ENCODE peak calls at places on chromosomes 1 and 21, in eight cellular contexts. One of them, this sample, is unnamed.

GRCh38 chr1:90201467-90202358 is 206.8 kb downstream of the ZNF326 start:
- DNase-seq in suprapubic skin: no peak
- DNase-seq in A549: no peak
- DNase-seq in H1: no peak
- DNase-seq in left ventricle myocardium inferior: no peak
- DNase-seq in left lung: no peak
- DNase-seq in psoas muscle: no peak
- DNase-seq in pancreas: no peak
- DNase-seq in this sample: no peak

GRCh38 chr1:36118396-36118795 is 6.6 kb downstream of the COL8A2 start:
- DNase-seq in suprapubic skin: no peak
- DNase-seq in A549: no peak
- DNase-seq in H1: no peak
- DNase-seq in left ventricle myocardium inferior: no peak
- DNase-seq in left lung: no peak
- DNase-seq in psoas muscle: no peak
- DNase-seq in pancreas: no peak
- DNase-seq in this sample: no peak

GRCh38 chr21:36550761-36551160 is 70.8 kb upstream of the CLDN14 start:
- DNase-seq in suprapubic skin: no peak
- DNase-seq in A549: no peak
- DNase-seq in H1: no peak
- DNase-seq in left ventricle myocardium inferior: no peak
- DNase-seq in left lung: no peak
- DNase-seq in psoas muscle: no peak
- DNase-seq in pancreas: no peak
- DNase-seq in this sample: no peak

GRCh38 chr1:29342351-29342750 is 106.0 kb downstream of the PTPRU start:
- DNase-seq in suprapubic skin: no peak
- DNase-seq in A549: no peak
- DNase-seq in H1: no peak
- DNase-seq in left ventricle myocardium inferior: no peak
- DNase-seq in left lung: no peak
- DNase-seq in psoas muscle: no peak
- DNase-seq in pancreas: no peak
- DNase-seq in this sample: no peak

GRCh38 chr1:67937010-67937409 is 103.7 kb upstream of the GNG12 start:
- DNase-seq in suprapubic skin: no peak
- DNase-seq in A549: no peak
- DNase-seq in H1: no peak
- DNase-seq in left ventricle myocardium inferior: no peak
- DNase-seq in left lung: no peak
- DNase-seq in psoas muscle: no peak
- DNase-seq in pancreas: no peak
- DNase-seq in this sample: no peak

GRCh38 chr1:18994381-18994780 is 37.9 kb upstream of the IFFO2 start:
- DNase-seq in suprapubic skin: no peak
- DNase-seq in A549: no peak
- DNase-seq in H1: no peak
- DNase-seq in left ventricle myocardium inferior: no peak
- DNase-seq in left lung: no peak
- DNase-seq in psoas muscle: no peak
- DNase-seq in pancreas: peak
- DNase-seq in this sample: no peak

GRCh38 chr1:220810179-220810653 is 23.5 kb downstream of the MTARC1 start:
- DNase-seq in suprapubic skin: peak
- DNase-seq in A549: peak
- DNase-seq in H1: no peak
- DNase-seq in left ventricle myocardium inferior: peak
- DNase-seq in left lung: peak
- DNase-seq in psoas muscle: peak
- DNase-seq in pancreas: peak
- DNase-seq in this sample: peak

GRCh38 chr1:9996624-9997582 is at the start of gene RBP7:
- DNase-seq in suprapubic skin: peak
- DNase-seq in A549: peak
- DNase-seq in H1: peak
- DNase-seq in left ventricle myocardium inferior: peak
- DNase-seq in left lung: peak
- DNase-seq in psoas muscle: peak
- DNase-seq in pancreas: peak
- DNase-seq in this sample: peak

GRCh38 chr1:31099283-31100063 is 34.0 kb upstream of the PUM1 start:
- DNase-seq in suprapubic skin: no peak
- DNase-seq in A549: no peak
- DNase-seq in H1: no peak
- DNase-seq in left ventricle myocardium inferior: no peak
- DNase-seq in left lung: no peak
- DNase-seq in psoas muscle: no peak
- DNase-seq in pancreas: peak
- DNase-seq in this sample: no peak

GRCh38 chr21:42474043-42474831 is 21.8 kb downstream of the RSPH1 start:
- DNase-seq in suprapubic skin: no peak
- DNase-seq in A549: peak
- DNase-seq in H1: no peak
- DNase-seq in left ventricle myocardium inferior: no peak
- DNase-seq in left lung: peak
- DNase-seq in psoas muscle: no peak
- DNase-seq in pancreas: peak
- DNase-seq in this sample: no peak

GRCh38 chr1:10794724-10795304 is 1.6 kb downstream of the CASZ1 start:
- DNase-seq in suprapubic skin: no peak
- DNase-seq in A549: no peak
- DNase-seq in H1: no peak
- DNase-seq in left ventricle myocardium inferior: peak
- DNase-seq in left lung: no peak
- DNase-seq in psoas muscle: peak
- DNase-seq in pancreas: no peak
- DNase-seq in this sample: no peak

DNA sequence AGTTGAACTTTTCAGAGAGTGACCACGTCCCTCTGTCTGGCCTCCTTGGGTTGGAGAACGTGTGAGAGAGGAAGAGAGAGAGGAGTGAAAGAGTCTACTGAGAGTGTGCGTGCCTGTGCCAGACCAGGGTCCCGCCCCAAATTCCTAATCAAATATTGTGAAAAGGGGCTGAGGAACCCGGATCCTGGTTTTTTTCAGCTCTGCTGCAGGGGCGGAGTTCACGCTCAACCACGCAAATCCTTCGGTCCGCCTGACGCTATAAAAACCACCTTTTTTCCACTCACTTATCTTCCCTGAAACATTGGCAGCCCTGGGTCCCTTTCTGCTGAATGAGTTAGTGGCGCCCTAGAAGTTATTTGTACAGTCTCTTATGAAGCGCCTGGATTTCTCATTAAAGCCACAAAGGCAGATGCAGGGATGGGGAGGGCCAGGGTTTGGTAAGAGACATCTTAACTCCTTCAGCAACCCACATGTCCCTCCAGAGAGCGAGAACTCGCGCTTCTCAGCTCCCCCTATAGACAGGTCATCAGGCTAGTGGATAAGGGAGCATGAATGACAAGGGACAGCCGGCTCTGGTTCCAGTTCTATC is at the start of gene FMOD:
- DNase-seq in suprapubic skin: no peak
- DNase-seq in A549: no peak
- DNase-seq in H1: no peak
- DNase-seq in left ventricle myocardium inferior: peak
- DNase-seq in left lung: peak
- DNase-seq in psoas muscle: peak
- DNase-seq in pancreas: peak
- DNase-seq in this sample: peak
- TF ChIP-seq CTCF in suprapubic skin: no peak
- TF ChIP-seq CTCF in A549: no peak
- TF ChIP-seq CTCF in H1: peak
- TF ChIP-seq CTCF in left ventricle myocardium inferior: peak
- TF ChIP-seq CTCF in left lung: no peak
- TF ChIP-seq CTCF in psoas muscle: no peak
- TF ChIP-seq CTCF in pancreas: no peak
- TF ChIP-seq CTCF in this sample: no peak

GRCh38 chr1:156743367-156744302 is 2.7 kb upstream of the MRPL24 start:
- DNase-seq in suprapubic skin: no peak
- DNase-seq in A549: no peak
- DNase-seq in H1: no peak
- DNase-seq in left ventricle myocardium inferior: no peak
- DNase-seq in left lung: no peak
- DNase-seq in psoas muscle: no peak
- DNase-seq in pancreas: no peak
- DNase-seq in this sample: no peak

GRCh38 chr1:156740679-156741612 is at the start of gene MRPL24:
- DNase-seq in suprapubic skin: peak
- DNase-seq in A549: peak
- DNase-seq in H1: peak
- DNase-seq in left ventricle myocardium inferior: peak
- DNase-seq in left lung: peak
- DNase-seq in psoas muscle: peak
- DNase-seq in pancreas: peak
- DNase-seq in this sample: peak

GRCh38 chr1:156742801-156743200 is 1.9 kb upstream of the MRPL24 start:
- DNase-seq in suprapubic skin: no peak
- DNase-seq in A549: no peak
- DNase-seq in H1: no peak
- DNase-seq in left ventricle myocardium inferior: no peak
- DNase-seq in left lung: no peak
- DNase-seq in psoas muscle: no peak
- DNase-seq in pancreas: no peak
- DNase-seq in this sample: no peak

GRCh38 chr1:156741613-156741983 is 710 bp upstream of the MRPL24 start:
- DNase-seq in suprapubic skin: no peak
- DNase-seq in A549: no peak
- DNase-seq in H1: no peak
- DNase-seq in left ventricle myocardium inferior: no peak
- DNase-seq in left lung: no peak
- DNase-seq in psoas muscle: no peak
- DNase-seq in pancreas: no peak
- DNase-seq in this sample: no peak

DNA sequence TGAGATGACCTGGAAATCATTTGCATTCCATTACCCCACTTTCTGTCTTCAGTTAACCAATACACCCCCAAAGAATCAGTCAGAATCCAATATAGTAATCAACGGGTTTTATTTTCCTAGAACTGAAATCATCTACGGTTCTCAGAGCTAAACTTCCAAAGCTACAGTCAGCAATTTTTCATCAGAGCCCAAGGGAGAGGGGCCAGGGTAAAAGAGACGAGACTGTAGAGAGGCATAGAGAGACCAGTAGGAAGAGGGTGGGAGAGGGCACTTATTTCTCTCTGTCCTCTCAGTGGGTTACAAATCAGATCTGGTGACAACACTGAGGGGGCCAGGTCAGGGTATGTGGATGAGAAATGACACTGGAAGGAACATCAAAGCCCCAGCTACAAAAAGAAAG is 1.1 kb upstream of the MRPL24 start:
- DNase-seq in suprapubic skin: no peak
- DNase-seq in A549: no peak
- DNase-seq in H1: no peak
- DNase-seq in left ventricle myocardium inferior: no peak
- DNase-seq in left lung: no peak
- DNase-seq in psoas muscle: no peak
- DNase-seq in pancreas: no peak
- DNase-seq in this sample: no peak
- H3K27ac ChIP-seq in suprapubic skin: peak
- H3K27ac ChIP-seq in A549: peak
- H3K27ac ChIP-seq in H1: peak
- H3K27ac ChIP-seq in left ventricle myocardium inferior: peak
- H3K27ac ChIP-seq in left lung: peak
- H3K27ac ChIP-seq in psoas muscle: peak
- H3K27ac ChIP-seq in pancreas: no peak
- H3K27ac ChIP-seq in this sample: no peak

GRCh38 chr1:205205055-205205454 is 6.4 kb downstream of the DSTYK start:
- DNase-seq in suprapubic skin: no peak
- DNase-seq in A549: no peak
- DNase-seq in H1: no peak
- DNase-seq in left ventricle myocardium inferior: no peak
- DNase-seq in left lung: no peak
- DNase-seq in psoas muscle: no peak
- DNase-seq in pancreas: no peak
- DNase-seq in this sample: no peak
- TF ChIP-seq CTCF in suprapubic skin: no peak
- TF ChIP-seq CTCF in A549: no peak
- TF ChIP-seq CTCF in H1: no peak
- TF ChIP-seq CTCF in left ventricle myocardium inferior: no peak
- TF ChIP-seq CTCF in left lung: no peak
- TF ChIP-seq CTCF in psoas muscle: no peak
- TF ChIP-seq CTCF in pancreas: no peak
- TF ChIP-seq CTCF in this sample: no peak

GRCh38 chr21:34806423-34806822 is 137.6 kb downstream of the CLIC6 start:
- DNase-seq in suprapubic skin: no peak
- DNase-seq in A549: no peak
- DNase-seq in H1: no peak
- DNase-seq in left ventricle myocardium inferior: no peak
- DNase-seq in left lung: no peak
- DNase-seq in psoas muscle: no peak
- DNase-seq in pancreas: no peak
- DNase-seq in this sample: no peak

GRCh38 chr21:34805157-34805556 is 136.4 kb downstream of the CLIC6 start:
- DNase-seq in suprapubic skin: no peak
- DNase-seq in A549: no peak
- DNase-seq in H1: no peak
- DNase-seq in left ventricle myocardium inferior: no peak
- DNase-seq in left lung: no peak
- DNase-seq in psoas muscle: no peak
- DNase-seq in pancreas: no peak
- DNase-seq in this sample: no peak

GRCh38 chr21:34808569-34809204 is 139.9 kb downstream of the CLIC6 start:
- DNase-seq in suprapubic skin: no peak
- DNase-seq in A549: no peak
- DNase-seq in H1: no peak
- DNase-seq in left ventricle myocardium inferior: no peak
- DNase-seq in left lung: no peak
- DNase-seq in psoas muscle: no peak
- DNase-seq in pancreas: no peak
- DNase-seq in this sample: no peak

GRCh38 chr21:34807881-34808568 is 139.2 kb downstream of the CLIC6 start:
- DNase-seq in suprapubic skin: peak
- DNase-seq in A549: peak
- DNase-seq in H1: no peak
- DNase-seq in left ventricle myocardium inferior: no peak
- DNase-seq in left lung: peak
- DNase-seq in psoas muscle: peak
- DNase-seq in pancreas: no peak
- DNase-seq in this sample: peak

DNA sequence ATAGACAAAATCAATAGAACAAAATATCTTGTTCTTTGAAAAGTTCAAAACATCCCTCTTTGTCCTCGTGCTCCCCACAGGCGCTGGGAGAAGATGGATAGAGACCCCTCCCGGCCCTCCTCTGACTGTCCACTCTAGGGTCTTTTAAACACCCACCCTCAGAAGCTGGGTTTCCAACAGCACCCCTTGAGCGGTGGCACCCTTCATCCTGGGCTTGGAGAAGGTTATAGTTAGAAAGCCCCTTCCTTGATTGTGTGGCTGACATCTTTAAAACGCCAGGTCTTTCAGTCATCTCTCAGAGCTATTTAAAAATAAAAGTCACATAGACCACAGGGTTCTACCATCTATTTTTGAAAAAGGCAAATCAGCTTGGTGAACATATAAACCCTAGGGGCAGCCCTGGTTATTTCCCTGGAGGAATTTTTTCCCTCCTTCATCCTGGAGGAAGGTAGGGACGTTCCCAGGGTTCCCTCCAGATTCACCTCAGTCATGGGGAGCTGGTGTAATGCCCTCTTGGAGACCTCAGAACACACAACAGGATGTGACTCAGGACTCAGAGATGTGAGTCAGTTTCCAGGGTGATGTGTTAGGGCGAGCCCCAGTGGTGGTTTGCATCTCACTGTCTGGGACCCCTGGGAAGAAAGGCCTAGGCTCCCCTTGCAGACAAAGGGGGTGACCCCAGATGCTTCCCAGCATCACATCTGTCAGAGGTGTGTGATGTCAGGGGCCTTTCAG is 138.5 kb downstream of the CLIC6 start:
- DNase-seq in suprapubic skin: peak
- DNase-seq in A549: peak
- DNase-seq in H1: no peak
- DNase-seq in left ventricle myocardium inferior: no peak
- DNase-seq in left lung: no peak
- DNase-seq in psoas muscle: no peak
- DNase-seq in pancreas: no peak
- DNase-seq in this sample: no peak
- H3K27ac ChIP-seq in suprapubic skin: peak
- H3K27ac ChIP-seq in A549: peak
- H3K27ac ChIP-seq in H1: no peak
- H3K27ac ChIP-seq in left ventricle myocardium inferior: no peak
- H3K27ac ChIP-seq in left lung: peak
- H3K27ac ChIP-seq in psoas muscle: peak
- H3K27ac ChIP-seq in pancreas: no peak
- H3K27ac ChIP-seq in this sample: no peak

This sample was measured in ovary.